ENCODE peak calls at places on chromosome 1, in six cellular contexts. V is GM23248, T is adipocyte, U is NT2/D1, F is endothelial cell of umbilical vein, K is keratinocyte. Y is an unnamed sample.
A peak's percentile ranks its signal among the peaks of the same experiment; 100 is the strongest.

GRCh38 chr1:21219674-21220073 is 43.0 kb upstream of the EIF4G3 start:
- DNase-seq in U (no peak), K (no peak), T (no peak), F (no peak), V (no peak), Y (no peak)

GRCh38 chr1:184254849-184255248 is 132.0 kb upstream of the C1orf21 start:
- DNase-seq in V (no peak), K (no peak), F (no peak), U (no peak), T (no peak), Y (no peak)

GRCh38 chr1:17943506-17943905 is 164.1 kb upstream of the IGSF21 start:
- DNase-seq in U (no peak), V (no peak), T (no peak), F (no peak), K (no peak), Y (no peak)

GRCh38 chr1:100627018-100627716 is 89.2 kb downstream of the GPR88 start:
- DNase-seq in F (peak; percentile 76), T (peak; percentile 83), K (no peak), V (peak; percentile 94), U (no peak), Y (peak; percentile 91)

GRCh38 chr1:212962509-212962908 is 12.2 kb downstream of the VASH2 start:
- DNase-seq in F (no peak), V (no peak), T (no peak), U (no peak), K (no peak), Y (no peak)

GRCh38 chr1:230176871-230177411 is 109.9 kb downstream of the GALNT2 start:
- DNase-seq in F (peak; percentile 40), U (no peak), V (peak; percentile 68), K (no peak), T (no peak), Y (no peak)

GRCh38 chr1:83897516-83897915 is 101.4 kb downstream of the TTLL7 start:
- DNase-seq in K (no peak), T (no peak), F (no peak), U (peak; percentile 20), V (no peak), Y (no peak)

GRCh38 chr1:86429122-86429725 is 5.3 kb downstream of the CLCA2 start:
- DNase-seq in K (no peak), U (no peak), T (peak; percentile 33), F (no peak), V (peak; percentile 38), Y (peak; percentile 52)

GRCh38 chr1:32012709-32013385 is 821 bp upstream of the KHDRBS1 start:
- DNase-seq in U (no peak), V (no peak), F (no peak), T (no peak), K (no peak), Y (no peak)

GRCh38 chr1:20717452-20718342 is at the start of gene KIF17:
- DNase-seq in F (peak; percentile 58), K (no peak), U (no peak), V (peak; percentile 93), T (peak; percentile 92), Y (peak; percentile 41)

GRCh38 chr1:62011007-62011406 is 183.6 kb upstream of the L1TD1 start:
- DNase-seq in F (no peak), U (no peak), T (no peak), K (no peak), V (no peak), Y (no peak)

GRCh38 chr1:151211972-151212705 is 13.8 kb downstream of the PIP5K1A start:
- DNase-seq in F (no peak), V (no peak), T (no peak), U (no peak), K (no peak), Y (no peak)

GRCh38 chr1:151210830-151211229 is 12.5 kb downstream of the PIP5K1A start:
- DNase-seq in F (no peak), U (no peak), V (peak; percentile 74), T (peak; percentile 27), K (no peak), Y (peak; percentile 18)

DNA sequence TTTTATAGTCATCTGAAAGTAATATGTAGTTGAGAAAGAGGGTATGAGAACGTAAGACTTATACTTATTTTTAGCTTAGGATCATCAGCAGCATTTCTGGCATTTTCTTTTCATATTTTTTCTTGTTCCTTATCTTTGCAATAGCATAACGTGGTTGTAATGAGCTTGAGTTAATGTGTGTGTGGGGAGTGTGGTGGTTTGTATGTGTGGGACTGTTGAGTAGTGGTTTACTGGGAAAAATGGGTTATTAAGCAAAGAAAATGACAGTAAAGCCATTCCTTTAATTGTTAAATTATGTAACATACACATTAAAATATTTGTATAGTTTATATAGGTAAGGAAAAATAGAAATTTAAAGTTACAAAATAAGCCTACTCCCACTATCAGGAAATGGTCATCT is 15.2 kb downstream of the PIP5K1A start:
- DNase-seq in F (no peak), V (no peak), T (no peak), K (no peak), U (no peak), Y (peak; percentile 58)
- H3K9ac ChIP-seq in F (no peak overlapping the region), V (peak overlapping the region; percentile 19), T (no peak overlapping the region), K (no peak overlapping the region), U (no peak overlapping the region), Y (no peak overlapping the region)

GRCh38 chr1:201636065-201636464 is 97.1 kb downstream of the NAV1 start:
- DNase-seq in U (no peak), V (no peak), F (peak; percentile 41), T (no peak), K (no peak), Y (no peak)
- H3K9ac ChIP-seq in U (no peak overlapping the region), V (peak overlapping the region; percentile 31), F (peak overlapping the region; percentile 77), T (no peak overlapping the region), K (no peak overlapping the region), Y (peak overlapping the region; percentile 15)

DNA sequence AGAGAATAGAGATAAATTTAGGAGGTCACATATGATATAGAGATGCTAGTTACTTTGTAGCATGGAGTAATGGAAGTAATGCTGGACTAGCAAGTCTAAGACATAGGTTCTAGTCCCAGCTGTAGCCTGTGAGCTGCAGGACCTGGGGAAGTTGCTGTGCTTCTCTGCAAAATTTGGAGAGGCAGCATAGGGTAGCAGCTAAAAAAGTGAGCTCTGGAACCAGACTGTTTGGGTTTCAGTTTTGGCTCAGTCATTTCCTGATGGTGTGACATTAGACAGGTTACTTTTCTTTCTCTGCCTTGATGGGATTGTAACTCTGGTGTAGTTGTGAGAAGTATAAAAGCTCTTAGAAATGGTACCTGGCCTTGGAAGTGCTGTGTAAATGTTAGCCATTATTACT is 3.3 kb downstream of the METTL13 start:
- DNase-seq in V (no peak), T (no peak), U (no peak), F (no peak), K (no peak), Y (no peak)
- H3K9ac ChIP-seq in V (no peak overlapping the region), T (no peak overlapping the region), U (no peak overlapping the region), F (no peak overlapping the region), K (no peak overlapping the region), Y (no peak overlapping the region)

GRCh38 chr1:226728448-226728847 is 10.6 kb downstream of the ITPKB start:
- DNase-seq in T (no peak), F (no peak), V (no peak), K (no peak), U (no peak), Y (no peak)

GRCh38 chr1:226730064-226730463 is 9.0 kb downstream of the ITPKB start:
- DNase-seq in K (no peak), F (no peak), V (no peak), U (no peak), T (no peak), Y (no peak)

GRCh38 chr1:226731257-226731893 is 7.7 kb downstream of the ITPKB start:
- DNase-seq in V (no peak), T (no peak), U (no peak), K (no peak), F (no peak), Y (no peak)

GRCh38 chr1:226732856-226733291 is 6.2 kb downstream of the ITPKB start:
- DNase-seq in F (no peak), K (no peak), V (no peak), U (no peak), T (no peak), Y (no peak)

DNA sequence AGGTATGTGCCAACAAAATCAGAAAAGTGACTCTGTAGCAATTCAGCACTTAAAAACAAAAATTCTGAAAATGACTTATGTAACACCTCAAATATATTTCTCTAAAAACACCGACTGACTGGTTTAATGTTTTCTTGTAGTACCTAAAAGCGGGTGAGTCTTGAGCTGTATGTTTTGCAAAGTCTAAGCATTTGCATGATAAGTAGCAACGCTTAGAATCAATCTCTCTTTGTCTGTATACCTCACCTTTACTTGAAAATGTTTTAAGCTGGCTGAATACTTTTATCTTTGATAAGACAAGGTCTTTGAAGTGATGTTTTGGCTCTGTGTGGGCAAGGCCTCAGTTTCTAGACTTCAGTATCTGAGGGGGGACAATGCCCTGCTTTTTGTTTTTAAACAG is 8.3 kb downstream of the ITPKB start:
- DNase-seq in T (no peak), U (no peak), V (no peak), F (no peak), K (no peak), Y (no peak)
- H3K9ac ChIP-seq in T (no peak overlapping the region), U (no peak overlapping the region), V (no peak overlapping the region), F (no peak overlapping the region), K (no peak overlapping the region), Y (no peak overlapping the region)

GRCh38 chr1:155051342-155051776 is 243 bp downstream of the ADAM15 start:
- DNase-seq in U (no peak), V (no peak), F (no peak), K (no peak), T (no peak), Y (no peak)

GRCh38 chr1:155048449-155049334 is 2.4 kb upstream of the ADAM15 start:
- DNase-seq in U (no peak), V (no peak), K (no peak), T (no peak), F (no peak), Y (no peak)

GRCh38 chr1:155050560-155051341 is at the start of gene ADAM15:
- DNase-seq in T (peak; percentile 95), K (no peak), V (peak; percentile 88), U (peak; percentile 82), F (peak; percentile 81), Y (peak; percentile 35)

GRCh38 chr1:155051777-155052398 is 772 bp downstream of the ADAM15 start:
- DNase-seq in U (no peak), V (peak; percentile 69), F (peak; percentile 45), T (peak; percentile 62), K (no peak), Y (no peak)

GRCh38 chr1:155049651-155050559 is 1.2 kb upstream of the ADAM15 start:
- DNase-seq in T (no peak), F (no peak), V (peak; percentile 56), K (no peak), U (no peak), Y (peak; percentile 31)
- H3K9ac ChIP-seq in T (peak overlapping the region; percentile 82), F (peak overlapping the region; percentile 46), V (peak overlapping the region; percentile 59), K (peak overlapping the region; percentile 75), U (peak overlapping the region; percentile 99), Y (peak overlapping the region; percentile 74)

Y was measured in astrocyte.